ENCODE peak calls at places on chromosome 1, in five cellular contexts. C, Q, M, U and T are unnamed samples.
A peak's percentile ranks its signal among the peaks of the same experiment; 100 is the strongest.

GRCh38 chr1:235057385-235058306 is 71.0 kb downstream of the TOMM20 start:
- DNase-seq in C (no peak), Q (no peak), M (no peak), U (no peak), T (peak; percentile 72)

GRCh38 chr1:166915941-166916340 is 39.9 kb upstream of the TADA1 start:
- DNase-seq in C (no peak), Q (peak; percentile 21), M (no peak), U (peak; percentile 42), T (no peak)

GRCh38 chr1:20074725-20075171 is 4.8 kb downstream of the PLA2G5 start:
- DNase-seq in C (no peak), Q (no peak), M (no peak), U (no peak), T (no peak)

GRCh38 chr1:33655496-33655895 is 183.1 kb downstream of the ZSCAN20 start:
- DNase-seq in C (no peak), Q (no peak), M (no peak), U (no peak), T (no peak)

GRCh38 chr1:21857840-21858670 is 46.0 kb downstream of the LDLRAD2 start:
- DNase-seq in C (peak; percentile 42), Q (no peak), M (no peak), U (no peak), T (no peak)

GRCh38 chr1:221439734-221440436 is 302.0 kb downstream of the DUSP10 start:
- DNase-seq in C (peak; percentile 97), Q (no peak), M (no peak), U (no peak), T (peak; percentile 66)

GRCh38 chr1:183198463-183198862 is 12.4 kb downstream of the LAMC2 start:
- DNase-seq in C (peak; percentile 66), Q (no peak), M (no peak), U (no peak), T (peak; percentile 96)

GRCh38 chr1:191343816-191344215 is 814.4 kb upstream of the RGS18 start:
- DNase-seq in C (peak; percentile 47), Q (no peak), M (no peak), U (no peak), T (peak; percentile 28)

GRCh38 chr1:39576016-39576657 is 453 bp downstream of the PABPC4 start:
- DNase-seq in C (peak; percentile 45), Q (no peak), M (peak; percentile 31), U (no peak), T (peak; percentile 11)

GRCh38 chr1:44988531-44989156 is 2.2 kb upstream of the EIF2B3 start:
- DNase-seq in C (no peak), Q (no peak), M (no peak), U (no peak), T (no peak)

GRCh38 chr1:112396668-112397025 is 633 bp downstream of the CTTNBP2NL start:
- DNase-seq in C (peak; percentile 38), Q (no peak), M (no peak), U (no peak), T (no peak)

GRCh38 chr1:159944623-159945455 is 574 bp downstream of the IGSF9 start:
- DNase-seq in C (no peak), Q (no peak), M (no peak), U (peak; percentile 33), T (no peak)

GRCh38 chr1:54364613-54365012 is 41.6 kb downstream of the SSBP3 start:
- DNase-seq in C (no peak), Q (no peak), M (no peak), U (no peak), T (no peak)

GRCh38 chr1:54363925-54364324 is 42.3 kb downstream of the SSBP3 start:
- DNase-seq in C (no peak), Q (no peak), M (no peak), U (no peak), T (no peak)

GRCh38 chr1:54365847-54366246 is 40.3 kb downstream of the SSBP3 start:
- DNase-seq in C (no peak), Q (no peak), M (no peak), U (no peak), T (no peak)

GRCh38 chr1:54362881-54363340 is 43.3 kb downstream of the SSBP3 start:
- DNase-seq in C (peak; percentile 51), Q (no peak), M (no peak), U (no peak), T (no peak)

DNA sequence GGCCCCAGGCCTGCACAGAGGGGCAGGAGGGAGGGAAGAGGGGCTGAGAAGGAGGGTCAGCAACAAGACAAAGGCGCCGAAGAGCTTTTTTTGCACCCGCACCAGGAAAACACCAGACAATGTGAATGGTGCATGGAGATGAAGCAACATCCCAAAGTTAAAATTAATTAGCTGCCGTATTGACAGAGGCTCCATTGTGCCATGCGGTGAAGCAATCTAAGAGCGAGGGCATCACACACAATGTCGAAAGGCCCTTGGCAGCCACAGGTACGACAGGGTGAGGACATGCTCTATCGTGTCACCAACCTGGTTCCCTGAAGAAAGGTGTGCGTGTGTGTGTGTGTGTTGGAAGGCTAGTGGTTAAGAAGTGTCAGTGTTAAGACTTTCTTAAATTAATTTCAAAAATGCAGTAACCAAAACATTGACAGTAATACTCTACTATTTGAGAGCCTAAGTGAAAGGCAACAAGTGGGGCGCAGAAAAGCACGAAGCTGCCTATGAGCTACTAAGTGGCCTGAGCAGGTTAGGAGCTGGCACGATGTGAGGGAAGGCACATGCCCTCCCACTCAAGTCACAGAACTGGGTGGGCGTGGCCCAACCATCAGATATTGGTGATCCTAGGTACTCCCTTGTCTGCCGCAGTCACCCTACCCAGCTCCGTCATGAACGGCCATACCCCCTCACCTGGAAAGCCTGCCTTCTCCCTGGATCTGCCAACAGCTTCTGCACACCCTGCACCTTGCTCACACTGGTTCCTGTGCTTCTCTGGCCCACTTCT is 41.0 kb downstream of the SSBP3 start:
- DNase-seq in C (no peak), Q (no peak), M (no peak), U (no peak), T (no peak)
- H3K79me1 ChIP-seq in C (peaks cover 28% of the 10 kb centered on the region), Q (peaks cover 15% of the 10 kb centered on the region), M (peaks cover 3% of the 10 kb centered on the region), U (peaks cover 12% of the 10 kb centered on the region), T (no peaks in the 10 kb centered on the region)

GRCh38 chr1:30728340-30728739 is 5.0 kb upstream of the MATN1 start:
- DNase-seq in C (no peak), Q (no peak), M (no peak), U (no peak), T (no peak)
- H2BK12ac ChIP-seq in C (no peak overlapping the region), Q (no peak overlapping the region), M (no peak overlapping the region), U (no peak overlapping the region), T (no peak overlapping the region)

GRCh38 chr1:96259399-96259798 is 462.2 kb upstream of the PTBP2 start:
- DNase-seq in C (no peak), Q (no peak), M (peak; percentile 70), U (no peak), T (no peak)

GRCh38 chr1:96256391-96256790 is 465.2 kb upstream of the PTBP2 start:
- DNase-seq in C (no peak), Q (no peak), M (no peak), U (no peak), T (no peak)

GRCh38 chr1:96253281-96254035 is 468.1 kb upstream of the PTBP2 start:
- DNase-seq in C (no peak), Q (no peak), M (no peak), U (no peak), T (no peak)
- H3K9ac ChIP-seq in C (peak overlapping the region; percentile 72), Q (no peak overlapping the region), M (no peak overlapping the region), U (no peak overlapping the region), T (no peak overlapping the region)

DNA sequence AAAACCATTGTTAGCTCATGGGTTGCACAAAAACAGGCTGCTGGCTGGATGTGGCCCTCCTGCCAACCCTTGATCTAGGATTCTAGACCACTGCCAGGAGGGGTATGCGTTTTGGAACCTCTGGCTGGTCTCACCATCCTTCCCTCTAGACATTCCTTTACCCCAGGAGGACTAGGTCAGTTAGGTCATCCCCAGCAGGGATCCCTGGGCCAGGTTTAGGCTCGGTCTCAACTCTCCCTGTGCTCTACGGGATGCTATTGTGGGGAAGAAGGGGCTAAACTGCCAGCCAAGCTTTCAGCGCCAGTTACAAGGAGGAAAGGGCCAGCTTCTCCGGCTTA is 22.7 kb downstream of the SLC2A1 start:
- DNase-seq in C (no peak), Q (no peak), M (no peak), U (no peak), T (no peak)
- H3K79me1 ChIP-seq in C (peaks cover 32% of the 10 kb centered on the region), Q (peaks cover 26% of the 10 kb centered on the region), M (peaks cover 29% of the 10 kb centered on the region), U (no peaks in the 10 kb centered on the region), T (peaks cover 39% of the 10 kb centered on the region)

GRCh38 chr1:3178279-3178678 is 109.3 kb downstream of the PRDM16 start:
- DNase-seq in C (no peak), Q (no peak), M (no peak), U (no peak), T (no peak)

GRCh38 chr1:3183439-3183838 is 114.4 kb downstream of the PRDM16 start:
- DNase-seq in C (no peak), Q (no peak), M (no peak), U (no peak), T (no peak)

GRCh38 chr1:3179471-3179870 is 110.5 kb downstream of the PRDM16 start:
- DNase-seq in C (no peak), Q (no peak), M (no peak), U (no peak), T (no peak)

GRCh38 chr1:3184666-3185065 is 115.7 kb downstream of the PRDM16 start:
- DNase-seq in C (no peak), Q (no peak), M (no peak), U (no peak), T (no peak)

GRCh38 chr1:3180915-3181314 is 111.9 kb downstream of the PRDM16 start:
- DNase-seq in C (no peak), Q (no peak), M (no peak), U (no peak), T (no peak)
- H2BK12ac ChIP-seq in C (no peak overlapping the region), Q (no peak overlapping the region), M (no peak overlapping the region), U (no peak overlapping the region), T (no peak overlapping the region)

GRCh38 chr1:65539272-65540131 is 119.0 kb downstream of the LEPR start:
- DNase-seq in C (no peak), Q (no peak), M (no peak), U (no peak), T (no peak)
- H3K9ac ChIP-seq in C (no peak overlapping the region), Q (no peak overlapping the region), M (no peak overlapping the region), U (no peak overlapping the region), T (no peak overlapping the region)